ENCODE peak calls at places on chromosomes 7 and 10, in nine cellular contexts. One of them, this sample, is unnamed.

GRCh38 chr10:110919349-110919931 is at the start of gene SHOC2:
- DNase-seq in lower lobe of right lung: peak
- DNase-seq in GM10248: peak
- DNase-seq in SW480: no peak
- DNase-seq in stimulated activated CD8-positive, alpha-beta memory T cell treated with anti-CD3 and anti-CD28 coated beads, Interleukin-2, amount 100 ng/mL, for 1 hour: no peak
- DNase-seq in fibroblast of villous mesenchyme: no peak
- DNase-seq in stimulated activated CD4-positive, alpha-beta T cell treated with anti-CD3 and anti-CD28 coated beads, Interleukin-1b, Interleukin-23, amount 100 ng/mL, for 1 hour: no peak
- DNase-seq in fibroblast of pulmonary artery: no peak
- DNase-seq in GM13977: no peak
- DNase-seq in this sample: no peak

GRCh38 chr10:75106242-75106641 is 5.2 kb upstream of the SAMD8 start:
- DNase-seq in SW480: no peak
- DNase-seq in lower lobe of right lung: no peak
- DNase-seq in stimulated activated CD4-positive, alpha-beta T cell treated with anti-CD3 and anti-CD28 coated beads, Interleukin-1b, Interleukin-23, amount 100 ng/mL, for 1 hour: no peak
- DNase-seq in GM13977: no peak
- DNase-seq in stimulated activated CD8-positive, alpha-beta memory T cell treated with anti-CD3 and anti-CD28 coated beads, Interleukin-2, amount 100 ng/mL, for 1 hour: no peak
- DNase-seq in GM10248: no peak
- DNase-seq in fibroblast of villous mesenchyme: no peak
- DNase-seq in fibroblast of pulmonary artery: no peak
- DNase-seq in this sample: no peak

GRCh38 chr7:45387837-45388236 is 186.3 kb upstream of the ADCY1 start:
- DNase-seq in stimulated activated CD8-positive, alpha-beta memory T cell treated with anti-CD3 and anti-CD28 coated beads, Interleukin-2, amount 100 ng/mL, for 1 hour: no peak
- DNase-seq in GM13977: no peak
- DNase-seq in fibroblast of pulmonary artery: no peak
- DNase-seq in stimulated activated CD4-positive, alpha-beta T cell treated with anti-CD3 and anti-CD28 coated beads, Interleukin-1b, Interleukin-23, amount 100 ng/mL, for 1 hour: no peak
- DNase-seq in fibroblast of villous mesenchyme: no peak
- DNase-seq in lower lobe of right lung: no peak
- DNase-seq in GM10248: no peak
- DNase-seq in SW480: no peak
- DNase-seq in this sample: no peak

GRCh38 chr7:56009695-56010094 is 41.5 kb downstream of the PSPH start:
- DNase-seq in fibroblast of pulmonary artery: no peak
- DNase-seq in lower lobe of right lung: no peak
- DNase-seq in fibroblast of villous mesenchyme: no peak
- DNase-seq in stimulated activated CD8-positive, alpha-beta memory T cell treated with anti-CD3 and anti-CD28 coated beads, Interleukin-2, amount 100 ng/mL, for 1 hour: no peak
- DNase-seq in GM10248: no peak
- DNase-seq in GM13977: no peak
- DNase-seq in stimulated activated CD4-positive, alpha-beta T cell treated with anti-CD3 and anti-CD28 coated beads, Interleukin-1b, Interleukin-23, amount 100 ng/mL, for 1 hour: no peak
- DNase-seq in SW480: peak
- DNase-seq in this sample: no peak

GRCh38 chr10:71424496-71425194 is 27.9 kb downstream of the CDH23 start:
- DNase-seq in SW480: no peak
- DNase-seq in fibroblast of villous mesenchyme: no peak
- DNase-seq in stimulated activated CD8-positive, alpha-beta memory T cell treated with anti-CD3 and anti-CD28 coated beads, Interleukin-2, amount 100 ng/mL, for 1 hour: no peak
- DNase-seq in stimulated activated CD4-positive, alpha-beta T cell treated with anti-CD3 and anti-CD28 coated beads, Interleukin-1b, Interleukin-23, amount 100 ng/mL, for 1 hour: no peak
- DNase-seq in lower lobe of right lung: no peak
- DNase-seq in GM13977: no peak
- DNase-seq in fibroblast of pulmonary artery: no peak
- DNase-seq in GM10248: no peak
- DNase-seq in this sample: no peak

GRCh38 chr7:115754226-115754625 is 276.3 kb downstream of the TFEC start:
- DNase-seq in SW480: no peak
- DNase-seq in lower lobe of right lung: no peak
- DNase-seq in stimulated activated CD4-positive, alpha-beta T cell treated with anti-CD3 and anti-CD28 coated beads, Interleukin-1b, Interleukin-23, amount 100 ng/mL, for 1 hour: no peak
- DNase-seq in fibroblast of pulmonary artery: no peak
- DNase-seq in stimulated activated CD8-positive, alpha-beta memory T cell treated with anti-CD3 and anti-CD28 coated beads, Interleukin-2, amount 100 ng/mL, for 1 hour: no peak
- DNase-seq in GM13977: no peak
- DNase-seq in GM10248: no peak
- DNase-seq in fibroblast of villous mesenchyme: no peak
- DNase-seq in this sample: no peak

GRCh38 chr10:127145173-127145572 is 51.2 kb downstream of the INSYN2A start:
- DNase-seq in lower lobe of right lung: no peak
- DNase-seq in stimulated activated CD4-positive, alpha-beta T cell treated with anti-CD3 and anti-CD28 coated beads, Interleukin-1b, Interleukin-23, amount 100 ng/mL, for 1 hour: no peak
- DNase-seq in stimulated activated CD8-positive, alpha-beta memory T cell treated with anti-CD3 and anti-CD28 coated beads, Interleukin-2, amount 100 ng/mL, for 1 hour: no peak
- DNase-seq in fibroblast of pulmonary artery: peak
- DNase-seq in GM13977: no peak
- DNase-seq in fibroblast of villous mesenchyme: peak
- DNase-seq in SW480: no peak
- DNase-seq in GM10248: no peak
- DNase-seq in this sample: no peak

GRCh38 chr10:63554666-63555065 is 33.5 kb downstream of the REEP3 start:
- DNase-seq in fibroblast of pulmonary artery: peak
- DNase-seq in GM10248: peak
- DNase-seq in stimulated activated CD8-positive, alpha-beta memory T cell treated with anti-CD3 and anti-CD28 coated beads, Interleukin-2, amount 100 ng/mL, for 1 hour: peak
- DNase-seq in lower lobe of right lung: peak
- DNase-seq in GM13977: peak
- DNase-seq in SW480: peak
- DNase-seq in stimulated activated CD4-positive, alpha-beta T cell treated with anti-CD3 and anti-CD28 coated beads, Interleukin-1b, Interleukin-23, amount 100 ng/mL, for 1 hour: no peak
- DNase-seq in fibroblast of villous mesenchyme: peak
- DNase-seq in this sample: peak

GRCh38 chr10:15784662-15785300 is 65.1 kb upstream of the ITGA8 start:
- DNase-seq in SW480: no peak
- DNase-seq in GM13977: no peak
- DNase-seq in GM10248: no peak
- DNase-seq in fibroblast of pulmonary artery: no peak
- DNase-seq in stimulated activated CD8-positive, alpha-beta memory T cell treated with anti-CD3 and anti-CD28 coated beads, Interleukin-2, amount 100 ng/mL, for 1 hour: no peak
- DNase-seq in stimulated activated CD4-positive, alpha-beta T cell treated with anti-CD3 and anti-CD28 coated beads, Interleukin-1b, Interleukin-23, amount 100 ng/mL, for 1 hour: no peak
- DNase-seq in lower lobe of right lung: no peak
- DNase-seq in fibroblast of villous mesenchyme: no peak
- DNase-seq in this sample: no peak

GRCh38 chr7:2863461-2864066 is 19.5 kb upstream of the GNA12 start:
- DNase-seq in stimulated activated CD4-positive, alpha-beta T cell treated with anti-CD3 and anti-CD28 coated beads, Interleukin-1b, Interleukin-23, amount 100 ng/mL, for 1 hour: peak
- DNase-seq in GM10248: peak
- DNase-seq in fibroblast of villous mesenchyme: peak
- DNase-seq in lower lobe of right lung: peak
- DNase-seq in fibroblast of pulmonary artery: peak
- DNase-seq in GM13977: peak
- DNase-seq in stimulated activated CD8-positive, alpha-beta memory T cell treated with anti-CD3 and anti-CD28 coated beads, Interleukin-2, amount 100 ng/mL, for 1 hour: peak
- DNase-seq in SW480: peak
- DNase-seq in this sample: no peak

GRCh38 chr10:21427804-21428481 is 97.5 kb downstream of the SKIDA1 start:
- DNase-seq in GM13977: no peak
- DNase-seq in SW480: peak
- DNase-seq in fibroblast of pulmonary artery: peak
- DNase-seq in stimulated activated CD4-positive, alpha-beta T cell treated with anti-CD3 and anti-CD28 coated beads, Interleukin-1b, Interleukin-23, amount 100 ng/mL, for 1 hour: no peak
- DNase-seq in stimulated activated CD8-positive, alpha-beta memory T cell treated with anti-CD3 and anti-CD28 coated beads, Interleukin-2, amount 100 ng/mL, for 1 hour: no peak
- DNase-seq in lower lobe of right lung: no peak
- DNase-seq in GM10248: peak
- DNase-seq in fibroblast of villous mesenchyme: no peak
- DNase-seq in this sample: no peak

GRCh38 chr10:119447823-119448546 is 94.5 kb downstream of the RGS10 start:
- DNase-seq in fibroblast of pulmonary artery: no peak
- DNase-seq in fibroblast of villous mesenchyme: no peak
- DNase-seq in lower lobe of right lung: peak
- DNase-seq in stimulated activated CD8-positive, alpha-beta memory T cell treated with anti-CD3 and anti-CD28 coated beads, Interleukin-2, amount 100 ng/mL, for 1 hour: no peak
- DNase-seq in stimulated activated CD4-positive, alpha-beta T cell treated with anti-CD3 and anti-CD28 coated beads, Interleukin-1b, Interleukin-23, amount 100 ng/mL, for 1 hour: no peak
- DNase-seq in GM13977: no peak
- DNase-seq in GM10248: no peak
- DNase-seq in SW480: no peak
- DNase-seq in this sample: no peak

GRCh38 chr7:117931314-117931713 is 58.1 kb upstream of the CTTNBP2 start:
- DNase-seq in lower lobe of right lung: no peak
- DNase-seq in stimulated activated CD8-positive, alpha-beta memory T cell treated with anti-CD3 and anti-CD28 coated beads, Interleukin-2, amount 100 ng/mL, for 1 hour: no peak
- DNase-seq in SW480: no peak
- DNase-seq in GM10248: no peak
- DNase-seq in fibroblast of villous mesenchyme: no peak
- DNase-seq in stimulated activated CD4-positive, alpha-beta T cell treated with anti-CD3 and anti-CD28 coated beads, Interleukin-1b, Interleukin-23, amount 100 ng/mL, for 1 hour: no peak
- DNase-seq in fibroblast of pulmonary artery: no peak
- DNase-seq in GM13977: no peak
- DNase-seq in this sample: no peak

GRCh38 chr7:54747234-54747633 is 11.8 kb downstream of the SEC61G start:
- DNase-seq in stimulated activated CD8-positive, alpha-beta memory T cell treated with anti-CD3 and anti-CD28 coated beads, Interleukin-2, amount 100 ng/mL, for 1 hour: no peak
- DNase-seq in GM13977: no peak
- DNase-seq in fibroblast of pulmonary artery: no peak
- DNase-seq in stimulated activated CD4-positive, alpha-beta T cell treated with anti-CD3 and anti-CD28 coated beads, Interleukin-1b, Interleukin-23, amount 100 ng/mL, for 1 hour: no peak
- DNase-seq in GM10248: no peak
- DNase-seq in lower lobe of right lung: no peak
- DNase-seq in SW480: no peak
- DNase-seq in fibroblast of villous mesenchyme: no peak
- DNase-seq in this sample: no peak

GRCh38 chr10:88401671-88402347 is 181.3 kb downstream of the RNLS start:
- DNase-seq in SW480: peak
- DNase-seq in fibroblast of pulmonary artery: peak
- DNase-seq in lower lobe of right lung: no peak
- DNase-seq in fibroblast of villous mesenchyme: no peak
- DNase-seq in GM13977: no peak
- DNase-seq in GM10248: no peak
- DNase-seq in stimulated activated CD4-positive, alpha-beta T cell treated with anti-CD3 and anti-CD28 coated beads, Interleukin-1b, Interleukin-23, amount 100 ng/mL, for 1 hour: no peak
- DNase-seq in stimulated activated CD8-positive, alpha-beta memory T cell treated with anti-CD3 and anti-CD28 coated beads, Interleukin-2, amount 100 ng/mL, for 1 hour: no peak
- DNase-seq in this sample: no peak

GRCh38 chr7:120064565-120064964 is 208.4 kb upstream of the KCND2 start:
- DNase-seq in fibroblast of pulmonary artery: peak
- DNase-seq in fibroblast of villous mesenchyme: peak
- DNase-seq in SW480: no peak
- DNase-seq in GM10248: no peak
- DNase-seq in stimulated activated CD8-positive, alpha-beta memory T cell treated with anti-CD3 and anti-CD28 coated beads, Interleukin-2, amount 100 ng/mL, for 1 hour: no peak
- DNase-seq in lower lobe of right lung: no peak
- DNase-seq in stimulated activated CD4-positive, alpha-beta T cell treated with anti-CD3 and anti-CD28 coated beads, Interleukin-1b, Interleukin-23, amount 100 ng/mL, for 1 hour: no peak
- DNase-seq in GM13977: peak
- DNase-seq in this sample: no peak

GRCh38 chr7:15828881-15829280 is 142.4 kb upstream of the MEOX2 start:
- DNase-seq in GM13977: no peak
- DNase-seq in GM10248: no peak
- DNase-seq in fibroblast of villous mesenchyme: no peak
- DNase-seq in SW480: no peak
- DNase-seq in stimulated activated CD8-positive, alpha-beta memory T cell treated with anti-CD3 and anti-CD28 coated beads, Interleukin-2, amount 100 ng/mL, for 1 hour: no peak
- DNase-seq in stimulated activated CD4-positive, alpha-beta T cell treated with anti-CD3 and anti-CD28 coated beads, Interleukin-1b, Interleukin-23, amount 100 ng/mL, for 1 hour: no peak
- DNase-seq in lower lobe of right lung: no peak
- DNase-seq in fibroblast of pulmonary artery: no peak
- DNase-seq in this sample: no peak

GRCh38 chr7:17239683-17240521 is 58.5 kb upstream of the AHR start:
- DNase-seq in fibroblast of villous mesenchyme: peak
- DNase-seq in GM10248: no peak
- DNase-seq in fibroblast of pulmonary artery: peak
- DNase-seq in GM13977: no peak
- DNase-seq in lower lobe of right lung: no peak
- DNase-seq in stimulated activated CD4-positive, alpha-beta T cell treated with anti-CD3 and anti-CD28 coated beads, Interleukin-1b, Interleukin-23, amount 100 ng/mL, for 1 hour: no peak
- DNase-seq in SW480: no peak
- DNase-seq in stimulated activated CD8-positive, alpha-beta memory T cell treated with anti-CD3 and anti-CD28 coated beads, Interleukin-2, amount 100 ng/mL, for 1 hour: no peak
- DNase-seq in this sample: no peak

GRCh38 chr7:35565927-35566326 is 129.0 kb downstream of the HERPUD2 start:
- DNase-seq in SW480: peak
- DNase-seq in lower lobe of right lung: no peak
- DNase-seq in stimulated activated CD4-positive, alpha-beta T cell treated with anti-CD3 and anti-CD28 coated beads, Interleukin-1b, Interleukin-23, amount 100 ng/mL, for 1 hour: no peak
- DNase-seq in fibroblast of villous mesenchyme: no peak
- DNase-seq in GM13977: no peak
- DNase-seq in fibroblast of pulmonary artery: peak
- DNase-seq in GM10248: no peak
- DNase-seq in stimulated activated CD8-positive, alpha-beta memory T cell treated with anti-CD3 and anti-CD28 coated beads, Interleukin-2, amount 100 ng/mL, for 1 hour: no peak
- DNase-seq in this sample: no peak

GRCh38 chr10:43199088-43199683 is 60.9 kb downstream of the CSGALNACT2 start:
- DNase-seq in GM10248: no peak
- DNase-seq in stimulated activated CD4-positive, alpha-beta T cell treated with anti-CD3 and anti-CD28 coated beads, Interleukin-1b, Interleukin-23, amount 100 ng/mL, for 1 hour: no peak
- DNase-seq in lower lobe of right lung: peak
- DNase-seq in SW480: no peak
- DNase-seq in GM13977: peak
- DNase-seq in fibroblast of pulmonary artery: no peak
- DNase-seq in fibroblast of villous mesenchyme: no peak
- DNase-seq in stimulated activated CD8-positive, alpha-beta memory T cell treated with anti-CD3 and anti-CD28 coated beads, Interleukin-2, amount 100 ng/mL, for 1 hour: no peak
- DNase-seq in this sample: no peak

GRCh38 chr7:124777268-124777667 is 11.7 kb upstream of the GPR37 start:
- DNase-seq in SW480: no peak
- DNase-seq in GM10248: no peak
- DNase-seq in GM13977: no peak
- DNase-seq in stimulated activated CD8-positive, alpha-beta memory T cell treated with anti-CD3 and anti-CD28 coated beads, Interleukin-2, amount 100 ng/mL, for 1 hour: no peak
- DNase-seq in stimulated activated CD4-positive, alpha-beta T cell treated with anti-CD3 and anti-CD28 coated beads, Interleukin-1b, Interleukin-23, amount 100 ng/mL, for 1 hour: no peak
- DNase-seq in fibroblast of villous mesenchyme: no peak
- DNase-seq in fibroblast of pulmonary artery: no peak
- DNase-seq in lower lobe of right lung: no peak
- DNase-seq in this sample: no peak

GRCh38 chr7:73941836-73942551 is 81.0 kb downstream of the TMEM270 start:
- DNase-seq in GM10248: no peak
- DNase-seq in fibroblast of pulmonary artery: peak
- DNase-seq in lower lobe of right lung: no peak
- DNase-seq in fibroblast of villous mesenchyme: no peak
- DNase-seq in stimulated activated CD4-positive, alpha-beta T cell treated with anti-CD3 and anti-CD28 coated beads, Interleukin-1b, Interleukin-23, amount 100 ng/mL, for 1 hour: no peak
- DNase-seq in SW480: peak
- DNase-seq in stimulated activated CD8-positive, alpha-beta memory T cell treated with anti-CD3 and anti-CD28 coated beads, Interleukin-2, amount 100 ng/mL, for 1 hour: no peak
- DNase-seq in GM13977: no peak
- DNase-seq in this sample: no peak

GRCh38 chr10:127148933-127149220 is 47.5 kb downstream of the INSYN2A start:
- DNase-seq in GM13977: no peak
- DNase-seq in fibroblast of pulmonary artery: peak
- DNase-seq in SW480: peak
- DNase-seq in stimulated activated CD4-positive, alpha-beta T cell treated with anti-CD3 and anti-CD28 coated beads, Interleukin-1b, Interleukin-23, amount 100 ng/mL, for 1 hour: no peak
- DNase-seq in GM10248: no peak
- DNase-seq in fibroblast of villous mesenchyme: peak
- DNase-seq in stimulated activated CD8-positive, alpha-beta memory T cell treated with anti-CD3 and anti-CD28 coated beads, Interleukin-2, amount 100 ng/mL, for 1 hour: no peak
- DNase-seq in lower lobe of right lung: no peak
- DNase-seq in this sample: no peak

GRCh38 chr7:129089521-129090212 is 34.8 kb upstream of the TNPO3 start:
- DNase-seq in stimulated activated CD4-positive, alpha-beta T cell treated with anti-CD3 and anti-CD28 coated beads, Interleukin-1b, Interleukin-23, amount 100 ng/mL, for 1 hour: no peak
- DNase-seq in SW480: no peak
- DNase-seq in fibroblast of pulmonary artery: peak
- DNase-seq in fibroblast of villous mesenchyme: peak
- DNase-seq in stimulated activated CD8-positive, alpha-beta memory T cell treated with anti-CD3 and anti-CD28 coated beads, Interleukin-2, amount 100 ng/mL, for 1 hour: no peak
- DNase-seq in GM10248: no peak
- DNase-seq in lower lobe of right lung: no peak
- DNase-seq in GM13977: peak
- DNase-seq in this sample: no peak

GRCh38 chr10:101710064-101710695 is 15.2 kb upstream of the FBXW4 start:
- DNase-seq in stimulated activated CD8-positive, alpha-beta memory T cell treated with anti-CD3 and anti-CD28 coated beads, Interleukin-2, amount 100 ng/mL, for 1 hour: no peak
- DNase-seq in SW480: no peak
- DNase-seq in stimulated activated CD4-positive, alpha-beta T cell treated with anti-CD3 and anti-CD28 coated beads, Interleukin-1b, Interleukin-23, amount 100 ng/mL, for 1 hour: no peak
- DNase-seq in GM13977: no peak
- DNase-seq in GM10248: no peak
- DNase-seq in fibroblast of villous mesenchyme: no peak
- DNase-seq in fibroblast of pulmonary artery: no peak
- DNase-seq in lower lobe of right lung: no peak
- DNase-seq in this sample: no peak

GRCh38 chr10:110457851-110458582 is 39.7 kb upstream of the DUSP5 start:
- DNase-seq in stimulated activated CD8-positive, alpha-beta memory T cell treated with anti-CD3 and anti-CD28 coated beads, Interleukin-2, amount 100 ng/mL, for 1 hour: no peak
- DNase-seq in GM10248: peak
- DNase-seq in GM13977: no peak
- DNase-seq in fibroblast of villous mesenchyme: no peak
- DNase-seq in stimulated activated CD4-positive, alpha-beta T cell treated with anti-CD3 and anti-CD28 coated beads, Interleukin-1b, Interleukin-23, amount 100 ng/mL, for 1 hour: no peak
- DNase-seq in lower lobe of right lung: no peak
- DNase-seq in SW480: no peak
- DNase-seq in fibroblast of pulmonary artery: no peak
- DNase-seq in this sample: peak

GRCh38 chr10:69425513-69426298 is 9.0 kb upstream of the TACR2 start:
- DNase-seq in stimulated activated CD4-positive, alpha-beta T cell treated with anti-CD3 and anti-CD28 coated beads, Interleukin-1b, Interleukin-23, amount 100 ng/mL, for 1 hour: no peak
- DNase-seq in stimulated activated CD8-positive, alpha-beta memory T cell treated with anti-CD3 and anti-CD28 coated beads, Interleukin-2, amount 100 ng/mL, for 1 hour: no peak
- DNase-seq in GM10248: no peak
- DNase-seq in fibroblast of villous mesenchyme: no peak
- DNase-seq in SW480: peak
- DNase-seq in fibroblast of pulmonary artery: no peak
- DNase-seq in lower lobe of right lung: no peak
- DNase-seq in GM13977: no peak
- DNase-seq in this sample: no peak

GRCh38 chr10:119190353-119190752 is 11.7 kb upstream of the PRDX3 start:
- DNase-seq in GM10248: no peak
- DNase-seq in SW480: no peak
- DNase-seq in stimulated activated CD8-positive, alpha-beta memory T cell treated with anti-CD3 and anti-CD28 coated beads, Interleukin-2, amount 100 ng/mL, for 1 hour: no peak
- DNase-seq in lower lobe of right lung: no peak
- DNase-seq in GM13977: no peak
- DNase-seq in fibroblast of pulmonary artery: peak
- DNase-seq in fibroblast of villous mesenchyme: peak
- DNase-seq in stimulated activated CD4-positive, alpha-beta T cell treated with anti-CD3 and anti-CD28 coated beads, Interleukin-1b, Interleukin-23, amount 100 ng/mL, for 1 hour: no peak
- DNase-seq in this sample: no peak

GRCh38 chr7:19026888-19027287 is 90.5 kb downstream of the TWIST1 start:
- DNase-seq in GM10248: no peak
- DNase-seq in stimulated activated CD8-positive, alpha-beta memory T cell treated with anti-CD3 and anti-CD28 coated beads, Interleukin-2, amount 100 ng/mL, for 1 hour: no peak
- DNase-seq in SW480: no peak
- DNase-seq in GM13977: no peak
- DNase-seq in fibroblast of pulmonary artery: peak
- DNase-seq in fibroblast of villous mesenchyme: peak
- DNase-seq in lower lobe of right lung: no peak
- DNase-seq in stimulated activated CD4-positive, alpha-beta T cell treated with anti-CD3 and anti-CD28 coated beads, Interleukin-1b, Interleukin-23, amount 100 ng/mL, for 1 hour: no peak
- DNase-seq in this sample: no peak

GRCh38 chr10:16393271-16393858 is 43.4 kb upstream of the PTER start:
- DNase-seq in fibroblast of villous mesenchyme: no peak
- DNase-seq in GM13977: no peak
- DNase-seq in SW480: no peak
- DNase-seq in GM10248: no peak
- DNase-seq in fibroblast of pulmonary artery: no peak
- DNase-seq in stimulated activated CD8-positive, alpha-beta memory T cell treated with anti-CD3 and anti-CD28 coated beads, Interleukin-2, amount 100 ng/mL, for 1 hour: no peak
- DNase-seq in stimulated activated CD4-positive, alpha-beta T cell treated with anti-CD3 and anti-CD28 coated beads, Interleukin-1b, Interleukin-23, amount 100 ng/mL, for 1 hour: no peak
- DNase-seq in lower lobe of right lung: no peak
- DNase-seq in this sample: no peak

GRCh38 chr10:34010891-34011290 is 676.4 kb upstream of the NRP1 start:
- DNase-seq in fibroblast of pulmonary artery: no peak
- DNase-seq in stimulated activated CD4-positive, alpha-beta T cell treated with anti-CD3 and anti-CD28 coated beads, Interleukin-1b, Interleukin-23, amount 100 ng/mL, for 1 hour: no peak
- DNase-seq in fibroblast of villous mesenchyme: no peak
- DNase-seq in lower lobe of right lung: no peak
- DNase-seq in GM13977: no peak
- DNase-seq in stimulated activated CD8-positive, alpha-beta memory T cell treated with anti-CD3 and anti-CD28 coated beads, Interleukin-2, amount 100 ng/mL, for 1 hour: no peak
- DNase-seq in GM10248: no peak
- DNase-seq in SW480: no peak
- DNase-seq in this sample: no peak

This sample was measured in germinal center.